ENCODE peak calls at places on chromosomes 6 and 20, in six cellular contexts. F is stomach, N is PC-9, R is right lobe of liver, V is uterus, S is cardiac muscle cell. B is an unnamed sample.

GRCh38 chr20:2973574-2973973 is 69.8 kb upstream of the GNRH2 start:
- DNase-seq in F (no peak), R (no peak), V (no peak), S (no peak), N (no peak), B (no peak)

GRCh38 chr20:61125536-61126180 is 126.4 kb upstream of the CDH4 start:
- DNase-seq in F (no peak), N (no peak), S (no peak), R (no peak), V (no peak), B (no peak)

GRCh38 chr6:72554761-72555221 is 67.1 kb upstream of the KCNQ5 start:
- DNase-seq in N (no peak), R (no peak), S (no peak), V (no peak), F (no peak), B (peak; percentile 78)

GRCh38 chr6:73565767-73566485 is 45.1 kb upstream of the EEF1A1 start:
- DNase-seq in N (peak; percentile 48), F (no peak), R (no peak), S (peak; percentile 61), V (no peak), B (no peak)

GRCh38 chr6:83160167-83160566 is 32.9 kb downstream of the PGM3 start:
- DNase-seq in N (no peak), S (peak; percentile 63), R (no peak), V (no peak), F (no peak), B (no peak)

GRCh38 chr6:31897612-31898199 is at the start of gene EHMT2:
- DNase-seq in S (peak; percentile 90), V (peak; percentile 86), R (peak; percentile 90), F (peak; percentile 85), N (no peak), B (peak; percentile 68)

GRCh38 chr6:166306378-166307081 is 1.7 kb downstream of the PRR18 start:
- DNase-seq in S (no peak), F (no peak), R (no peak), N (no peak), V (no peak), B (no peak)

GRCh38 chr6:83594936-83595335 is 82.6 kb downstream of the PRSS35 start:
- DNase-seq in V (no peak), N (no peak), R (no peak), F (no peak), S (no peak), B (peak; percentile 25)

GRCh38 chr6:153801917-153802316 is 237.1 kb upstream of the OPRM1 start:
- DNase-seq in R (no peak), N (no peak), S (no peak), V (no peak), F (no peak), B (no peak)

GRCh38 chr6:161318456-161318855 is 44.6 kb upstream of the AGPAT4 start:
- DNase-seq in F (no peak), N (no peak), V (no peak), S (no peak), R (no peak), B (no peak)

GRCh38 chr20:402496-402885 is 5.6 kb upstream of the RBCK1 start:
- DNase-seq in R (no peak), V (no peak), F (no peak), S (no peak), N (no peak), B (no peak)

GRCh38 chr6:144294016-144294415 is 8.9 kb downstream of the UTRN start:
- DNase-seq in F (no peak), V (no peak), N (peak; percentile 89), S (no peak), R (no peak), B (peak; percentile 52)

GRCh38 chr6:152605342-152605741 is 31.8 kb downstream of the SYNE1 start:
- DNase-seq in R (no peak), N (no peak), V (no peak), F (no peak), S (no peak), B (no peak)

GRCh38 chr6:124947821-124948451 is 14.3 kb upstream of the RNF217 start:
- DNase-seq in R (no peak), N (no peak), F (no peak), V (no peak), S (no peak), B (no peak)

GRCh38 chr6:130167655-130168054 is 55.1 kb downstream of the SAMD3 start:
- DNase-seq in S (no peak), R (no peak), F (no peak), V (no peak), N (no peak), B (peak; percentile 89)

GRCh38 chr6:161434921-161435411 is 161.1 kb upstream of the AGPAT4 start:
- DNase-seq in F (no peak), V (no peak), S (no peak), N (peak; percentile 55), R (no peak), B (peak; percentile 60)

GRCh38 chr6:37501632-37502466 is 2.2 kb upstream of the CCDC167 start:
- DNase-seq in F (no peak), V (no peak), S (no peak), N (no peak), R (no peak), B (no peak)

GRCh38 chr6:54698974-54699373 is 147.6 kb upstream of the FAM83B start:
- DNase-seq in S (no peak), V (no peak), F (no peak), R (no peak), N (peak; percentile 87), B (peak; percentile 90)

GRCh38 chr6:26543953-26544352 is 5.8 kb downstream of the HMGN4 start:
- DNase-seq in R (no peak), S (no peak), V (no peak), N (no peak), F (no peak), B (no peak)

GRCh38 chr6:112691289-112691688 is 344.2 kb downstream of the RFPL4B start:
- DNase-seq in V (no peak), R (no peak), N (peak; percentile 91), S (no peak), F (no peak), B (peak; percentile 67)

GRCh38 chr6:42690151-42690702 is 32.2 kb downstream of the PRPH2 start:
- DNase-seq in V (no peak), F (no peak), S (no peak), N (no peak), R (no peak), B (no peak)

GRCh38 chr6:132877003-132877402 is 62.6 kb downstream of the RPS12 start:
- DNase-seq in R (no peak), N (no peak), S (no peak), F (no peak), V (no peak), B (no peak)
- TF ChIP-seq CTCF in R (no peak), N (no peak), S (no peak), F (no peak), V (no peak), B (no peak)

DNA sequence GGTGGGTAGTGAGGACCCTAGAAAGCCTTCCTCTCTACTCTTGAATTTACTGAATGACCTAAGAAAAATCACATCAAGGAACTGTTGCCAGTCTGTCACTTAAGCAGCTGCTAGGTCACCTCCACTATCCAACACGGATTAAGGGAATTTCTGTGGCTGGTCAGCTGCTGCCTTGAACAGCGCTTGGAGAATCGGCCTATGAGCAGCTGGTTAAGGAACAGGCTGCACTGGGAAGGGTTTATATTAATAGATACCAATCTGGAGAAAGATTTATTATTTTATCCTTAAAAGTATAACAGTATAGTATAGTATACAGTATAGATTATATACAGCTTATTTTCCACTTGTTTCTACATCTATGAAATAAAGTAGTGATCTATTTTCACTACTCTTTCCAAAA is 6.5 kb downstream of the PTPRK start:
- DNase-seq in V (no peak), N (no peak), F (no peak), R (no peak), S (no peak), B (no peak)
- H3K4me1 ChIP-seq in V (no peaks in the 10 kb centered on the region), N (peaks cover 75% of the 10 kb centered on the region), F (peaks cover 25% of the 10 kb centered on the region), R (peaks cover 50% of the 10 kb centered on the region), S (peaks cover 29% of the 10 kb centered on the region), B (peaks cover 63% of the 10 kb centered on the region)

DNA sequence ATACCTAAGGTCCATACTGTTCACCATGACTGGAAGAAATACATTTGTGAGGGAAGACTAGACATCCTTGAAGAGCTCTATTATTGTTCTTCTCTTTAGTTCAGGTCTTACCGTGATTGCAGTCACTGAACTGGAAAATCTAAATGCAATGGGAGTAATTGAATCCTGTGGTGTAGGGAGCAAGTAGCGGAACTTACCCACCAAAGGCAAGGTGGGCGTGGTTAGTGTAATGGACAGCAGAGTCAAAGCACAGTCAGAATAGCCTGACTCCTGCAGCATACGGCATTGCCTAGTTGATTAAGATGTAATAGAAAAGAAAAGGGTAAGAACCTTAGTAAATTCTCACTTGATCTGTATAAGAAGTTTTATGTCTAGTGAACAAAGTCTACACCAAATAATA is 679.7 kb upstream of the EPHA7 start:
- DNase-seq in N (no peak), S (no peak), V (no peak), F (no peak), R (no peak), B (no peak)
- H3K27ac ChIP-seq in N (no peak overlapping the region), S (no peak overlapping the region), V (no peak overlapping the region), F (no peak overlapping the region), R (no peak overlapping the region), B (no peak overlapping the region)

DNA sequence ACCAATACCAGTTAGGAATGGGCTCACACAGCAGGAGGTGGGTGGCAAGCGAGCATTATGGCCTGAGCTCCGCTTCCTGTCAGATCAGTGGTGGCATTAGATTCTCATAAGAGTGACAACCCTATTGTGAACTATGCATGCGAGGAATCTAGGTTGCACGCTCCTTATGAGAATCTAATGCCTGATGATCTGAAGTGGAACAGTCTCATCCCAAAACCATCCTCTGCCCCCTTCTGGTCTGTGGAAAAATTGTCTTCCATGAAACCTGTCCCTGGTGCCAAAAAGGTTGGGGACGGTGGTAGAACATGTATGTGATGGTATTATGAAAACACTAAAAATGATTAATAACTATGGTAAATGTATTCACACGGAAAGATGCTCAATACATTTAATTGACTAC is 99.7 kb upstream of the HIVEP1 start:
- DNase-seq in F (no peak), S (no peak), R (no peak), N (no peak), V (no peak), B (no peak)
- TF ChIP-seq CTCF in F (no peak), S (peak; percentile 3), R (peak; percentile 26), N (peak; percentile 59), V (no peak), B (peak; percentile 53)